ENCODE peak calls at places on chromosome 3, in nine cellular contexts. One of them, this sample, is unnamed. For H3K4me1, the result is how much of the 10 kb centered on the place peaks cover.

GRCh38 chr3:178475062-178475461 is 61.2 kb upstream of the KCNMB2 start:
- DNase-seq in body of pancreas: peak
- DNase-seq in breast epithelium: no peak
- DNase-seq in heart left ventricle: peak
- DNase-seq in transverse colon: no peak
- DNase-seq in suprapubic skin: no peak
- DNase-seq in HCT116: no peak
- DNase-seq in IMR-90: no peak
- DNase-seq in A549: no peak
- DNase-seq in this sample: no peak

GRCh38 chr3:76203578-76203977 is 418.2 kb upstream of the ZNF717 start:
- DNase-seq in suprapubic skin: no peak
- DNase-seq in HCT116: no peak
- DNase-seq in IMR-90: no peak
- DNase-seq in A549: no peak
- DNase-seq in breast epithelium: no peak
- DNase-seq in body of pancreas: no peak
- DNase-seq in heart left ventricle: no peak
- DNase-seq in transverse colon: no peak
- DNase-seq in this sample: no peak

GRCh38 chr3:67048716-67049076 is 50.6 kb downstream of the KBTBD8 start:
- DNase-seq in HCT116: no peak
- DNase-seq in heart left ventricle: no peak
- DNase-seq in transverse colon: no peak
- DNase-seq in body of pancreas: no peak
- DNase-seq in A549: no peak
- DNase-seq in suprapubic skin: no peak
- DNase-seq in IMR-90: no peak
- DNase-seq in breast epithelium: no peak
- DNase-seq in this sample: no peak

GRCh38 chr3:16658933-16659793 is 53.9 kb upstream of the DAZL start:
- DNase-seq in transverse colon: no peak
- DNase-seq in body of pancreas: no peak
- DNase-seq in breast epithelium: no peak
- DNase-seq in suprapubic skin: no peak
- DNase-seq in heart left ventricle: no peak
- DNase-seq in HCT116: no peak
- DNase-seq in IMR-90: no peak
- DNase-seq in A549: no peak
- DNase-seq in this sample: no peak

GRCh38 chr3:53295410-53295809 is 39.6 kb upstream of the TKT start:
- DNase-seq in heart left ventricle: no peak
- DNase-seq in suprapubic skin: no peak
- DNase-seq in transverse colon: no peak
- DNase-seq in HCT116: no peak
- DNase-seq in IMR-90: no peak
- DNase-seq in breast epithelium: no peak
- DNase-seq in body of pancreas: no peak
- DNase-seq in A549: no peak
- DNase-seq in this sample: no peak

GRCh38 chr3:42750834-42751233 is 22.2 kb downstream of the CCDC13 start:
- DNase-seq in IMR-90: no peak
- DNase-seq in transverse colon: no peak
- DNase-seq in A549: no peak
- DNase-seq in HCT116: no peak
- DNase-seq in heart left ventricle: no peak
- DNase-seq in breast epithelium: no peak
- DNase-seq in suprapubic skin: peak
- DNase-seq in body of pancreas: no peak
- DNase-seq in this sample: no peak

GRCh38 chr3:32296251-32297204 is 58.0 kb downstream of the CMTM8 start:
- DNase-seq in body of pancreas: peak
- DNase-seq in HCT116: peak
- DNase-seq in IMR-90: peak
- DNase-seq in heart left ventricle: peak
- DNase-seq in breast epithelium: peak
- DNase-seq in transverse colon: peak
- DNase-seq in A549: peak
- DNase-seq in suprapubic skin: no peak
- DNase-seq in this sample: peak

GRCh38 chr3:139292192-139292591 is 51.6 kb upstream of the MRPS22 start:
- DNase-seq in heart left ventricle: no peak
- DNase-seq in breast epithelium: no peak
- DNase-seq in A549: no peak
- DNase-seq in transverse colon: no peak
- DNase-seq in IMR-90: no peak
- DNase-seq in HCT116: no peak
- DNase-seq in body of pancreas: no peak
- DNase-seq in suprapubic skin: no peak
- DNase-seq in this sample: no peak

GRCh38 chr3:31621314-31621713 is 88.6 kb downstream of the STT3B start:
- DNase-seq in HCT116: no peak
- DNase-seq in heart left ventricle: no peak
- DNase-seq in suprapubic skin: no peak
- DNase-seq in body of pancreas: no peak
- DNase-seq in IMR-90: peak
- DNase-seq in A549: no peak
- DNase-seq in breast epithelium: no peak
- DNase-seq in transverse colon: no peak
- DNase-seq in this sample: no peak

GRCh38 chr3:134697830-134698699 is 47.2 kb upstream of the KY start:
- DNase-seq in transverse colon: no peak
- DNase-seq in suprapubic skin: no peak
- DNase-seq in A549: no peak
- DNase-seq in body of pancreas: no peak
- DNase-seq in HCT116: no peak
- DNase-seq in heart left ventricle: peak
- DNase-seq in IMR-90: no peak
- DNase-seq in breast epithelium: no peak
- DNase-seq in this sample: no peak

GRCh38 chr3:58203541-58203940 is 7.2 kb downstream of the DNASE1L3 start:
- DNase-seq in transverse colon: no peak
- DNase-seq in body of pancreas: no peak
- DNase-seq in HCT116: no peak
- DNase-seq in A549: no peak
- DNase-seq in breast epithelium: no peak
- DNase-seq in IMR-90: no peak
- DNase-seq in heart left ventricle: no peak
- DNase-seq in suprapubic skin: no peak
- DNase-seq in this sample: no peak

GRCh38 chr3:179451335-179452165 is at the start of gene GNB4:
- DNase-seq in breast epithelium: peak
- DNase-seq in IMR-90: peak
- DNase-seq in body of pancreas: peak
- DNase-seq in heart left ventricle: peak
- DNase-seq in suprapubic skin: peak
- DNase-seq in transverse colon: peak
- DNase-seq in A549: peak
- DNase-seq in HCT116: no peak
- DNase-seq in this sample: peak

GRCh38 chr3:197522183-197522715 is 33.5 kb downstream of the BDH1 start:
- DNase-seq in IMR-90: no peak
- DNase-seq in suprapubic skin: no peak
- DNase-seq in transverse colon: peak
- DNase-seq in breast epithelium: no peak
- DNase-seq in body of pancreas: no peak
- DNase-seq in A549: no peak
- DNase-seq in HCT116: no peak
- DNase-seq in heart left ventricle: peak
- DNase-seq in this sample: peak

GRCh38 chr3:197519801-197520211 is 36.0 kb downstream of the BDH1 start:
- DNase-seq in IMR-90: no peak
- DNase-seq in suprapubic skin: no peak
- DNase-seq in transverse colon: no peak
- DNase-seq in A549: peak
- DNase-seq in HCT116: no peak
- DNase-seq in body of pancreas: no peak
- DNase-seq in heart left ventricle: no peak
- DNase-seq in breast epithelium: no peak
- DNase-seq in this sample: no peak

GRCh38 chr3:197521277-197522182 is 34.2 kb downstream of the BDH1 start:
- DNase-seq in body of pancreas: no peak
- DNase-seq in suprapubic skin: no peak
- DNase-seq in IMR-90: no peak
- DNase-seq in breast epithelium: no peak
- DNase-seq in HCT116: no peak
- DNase-seq in heart left ventricle: peak
- DNase-seq in A549: no peak
- DNase-seq in transverse colon: no peak
- DNase-seq in this sample: no peak

GRCh38 chr3:197518794-197519451 is 36.8 kb downstream of the BDH1 start:
- DNase-seq in breast epithelium: no peak
- DNase-seq in IMR-90: no peak
- DNase-seq in suprapubic skin: no peak
- DNase-seq in HCT116: no peak
- DNase-seq in A549: no peak
- DNase-seq in heart left ventricle: no peak
- DNase-seq in transverse colon: no peak
- DNase-seq in body of pancreas: no peak
- DNase-seq in this sample: no peak

GRCh38 chr3:197520311-197521276 is 35.2 kb downstream of the BDH1 start:
- DNase-seq in IMR-90: peak
- DNase-seq in HCT116: no peak
- DNase-seq in A549: peak
- DNase-seq in body of pancreas: peak
- DNase-seq in suprapubic skin: no peak
- DNase-seq in transverse colon: peak
- DNase-seq in heart left ventricle: peak
- DNase-seq in breast epithelium: no peak
- DNase-seq in this sample: peak
- H3K4me1 ChIP-seq in IMR-90: under half
- H3K4me1 ChIP-seq in HCT116: under half
- H3K4me1 ChIP-seq in A549: half or more
- H3K4me1 ChIP-seq in body of pancreas: under half
- H3K4me1 ChIP-seq in suprapubic skin: under half
- H3K4me1 ChIP-seq in transverse colon: under half
- H3K4me1 ChIP-seq in heart left ventricle: under half
- H3K4me1 ChIP-seq in breast epithelium: under half
- H3K4me1 ChIP-seq in this sample: under half

DNA sequence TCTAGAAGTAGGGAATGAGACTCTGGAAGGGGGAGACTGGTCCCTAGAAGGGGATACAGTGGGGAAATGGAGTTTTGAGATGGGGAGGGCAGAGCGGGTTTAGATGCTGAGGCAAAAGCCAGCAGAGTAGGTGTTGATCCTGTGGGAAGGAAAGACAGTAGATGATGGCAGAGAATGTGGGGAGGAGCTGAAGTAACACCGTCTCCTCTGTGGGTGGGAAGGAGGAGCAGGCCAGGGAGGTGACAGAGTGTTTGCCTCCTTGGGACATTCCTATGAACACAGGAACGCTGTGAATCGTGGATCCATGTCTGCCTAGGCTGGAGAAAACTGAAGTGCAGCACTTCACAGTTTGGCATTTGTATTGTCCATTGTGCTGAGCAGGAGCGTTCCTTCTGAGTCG is 20.4 kb downstream of the GRK7 start:
- DNase-seq in transverse colon: no peak
- DNase-seq in heart left ventricle: no peak
- DNase-seq in body of pancreas: no peak
- DNase-seq in A549: no peak
- DNase-seq in suprapubic skin: no peak
- DNase-seq in IMR-90: no peak
- DNase-seq in HCT116: no peak
- DNase-seq in breast epithelium: no peak
- DNase-seq in this sample: no peak
- H3K4me3 ChIP-seq in transverse colon: no peak
- H3K4me3 ChIP-seq in heart left ventricle: no peak
- H3K4me3 ChIP-seq in body of pancreas: no peak
- H3K4me3 ChIP-seq in A549: no peak
- H3K4me3 ChIP-seq in suprapubic skin: no peak
- H3K4me3 ChIP-seq in IMR-90: no peak
- H3K4me3 ChIP-seq in HCT116: no peak
- H3K4me3 ChIP-seq in breast epithelium: no peak
- H3K4me3 ChIP-seq in this sample: no peak

DNA sequence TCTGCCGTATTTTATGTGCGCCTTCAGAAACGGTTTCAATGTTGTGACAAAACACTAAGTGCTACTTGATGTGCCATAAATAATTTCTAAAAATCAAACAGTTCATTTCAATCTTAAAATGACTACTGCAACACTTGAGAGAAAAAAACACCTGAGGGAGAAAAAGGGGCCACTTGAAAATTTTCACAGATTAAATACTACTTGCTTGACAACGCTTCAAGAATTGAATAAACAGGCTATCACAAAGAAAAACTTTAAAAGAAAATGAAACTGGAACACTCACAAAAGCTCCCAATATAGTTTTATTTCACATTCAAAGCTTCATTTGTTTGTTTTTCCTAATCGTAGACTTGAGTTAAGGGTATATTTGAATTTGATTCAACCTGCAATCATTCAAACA is 380.8 kb downstream of the ERC2 start:
- DNase-seq in body of pancreas: no peak
- DNase-seq in A549: no peak
- DNase-seq in IMR-90: no peak
- DNase-seq in heart left ventricle: no peak
- DNase-seq in breast epithelium: no peak
- DNase-seq in transverse colon: no peak
- DNase-seq in HCT116: no peak
- DNase-seq in suprapubic skin: no peak
- DNase-seq in this sample: no peak
- TF ChIP-seq POLR2A in body of pancreas: no peak
- TF ChIP-seq POLR2A in A549: no peak
- TF ChIP-seq POLR2A in IMR-90: no peak
- TF ChIP-seq POLR2A in heart left ventricle: no peak
- TF ChIP-seq POLR2A in breast epithelium: no peak
- TF ChIP-seq POLR2A in transverse colon: no peak
- TF ChIP-seq POLR2A in HCT116: no peak
- TF ChIP-seq POLR2A in suprapubic skin: no peak
- TF ChIP-seq POLR2A in this sample: no peak

GRCh38 chr3:136728434-136728833 is 23.7 kb downstream of the STAG1 start:
- DNase-seq in heart left ventricle: no peak
- DNase-seq in transverse colon: no peak
- DNase-seq in A549: no peak
- DNase-seq in body of pancreas: no peak
- DNase-seq in IMR-90: no peak
- DNase-seq in HCT116: no peak
- DNase-seq in breast epithelium: no peak
- DNase-seq in suprapubic skin: no peak
- DNase-seq in this sample: no peak

GRCh38 chr3:136731274-136731884 is 20.8 kb downstream of the STAG1 start:
- DNase-seq in body of pancreas: no peak
- DNase-seq in HCT116: no peak
- DNase-seq in heart left ventricle: no peak
- DNase-seq in IMR-90: no peak
- DNase-seq in breast epithelium: no peak
- DNase-seq in suprapubic skin: no peak
- DNase-seq in A549: no peak
- DNase-seq in transverse colon: no peak
- DNase-seq in this sample: no peak

GRCh38 chr3:136730595-136731273 is 21.4 kb downstream of the STAG1 start:
- DNase-seq in A549: no peak
- DNase-seq in IMR-90: no peak
- DNase-seq in suprapubic skin: no peak
- DNase-seq in HCT116: no peak
- DNase-seq in heart left ventricle: no peak
- DNase-seq in body of pancreas: no peak
- DNase-seq in breast epithelium: no peak
- DNase-seq in transverse colon: peak
- DNase-seq in this sample: no peak

GRCh38 chr3:136725468-136725867 is 26.7 kb downstream of the STAG1 start:
- DNase-seq in breast epithelium: no peak
- DNase-seq in IMR-90: no peak
- DNase-seq in A549: no peak
- DNase-seq in transverse colon: no peak
- DNase-seq in heart left ventricle: no peak
- DNase-seq in suprapubic skin: no peak
- DNase-seq in body of pancreas: no peak
- DNase-seq in HCT116: no peak
- DNase-seq in this sample: no peak

GRCh38 chr3:136728918-136729317 is 23.3 kb downstream of the STAG1 start:
- DNase-seq in breast epithelium: no peak
- DNase-seq in heart left ventricle: no peak
- DNase-seq in IMR-90: peak
- DNase-seq in A549: no peak
- DNase-seq in body of pancreas: no peak
- DNase-seq in transverse colon: no peak
- DNase-seq in suprapubic skin: no peak
- DNase-seq in HCT116: no peak
- DNase-seq in this sample: no peak
- H3K4me1 ChIP-seq in breast epithelium: under half
- H3K4me1 ChIP-seq in heart left ventricle: half or more
- H3K4me1 ChIP-seq in IMR-90: under half
- H3K4me1 ChIP-seq in A549: under half
- H3K4me1 ChIP-seq in body of pancreas: half or more
- H3K4me1 ChIP-seq in transverse colon: half or more
- H3K4me1 ChIP-seq in suprapubic skin: half or more
- H3K4me1 ChIP-seq in HCT116: under half
- H3K4me1 ChIP-seq in this sample: under half